ENCODE peak calls at places on chromosomes 6 and 20, in ten cellular contexts. One of them, this sample, is unnamed.

GRCh38 chr6:287500-287883 is 4.8 kb upstream of the DUSP22 start:
- DNase-seq in NCI-H1436: no peak
- DNase-seq in midbrain: no peak
- DNase-seq in activated CD4-positive, CD25-positive, alpha-beta regulatory T cell: no peak
- DNase-seq in GM13976: peak
- DNase-seq in uterus: no peak
- DNase-seq in stimulated activated CD4-positive, alpha-beta T cell treated with anti-CD3 and anti-CD28 coated beads, Interleukin-15, amount 100 ng/mL, for 1 hour: no peak
- DNase-seq in tibial nerve: no peak
- DNase-seq in HFF-Myc: no peak
- DNase-seq in NCI-H1694: no peak
- DNase-seq in this sample: no peak

GRCh38 chr20:1526896-1527295 is 30.6 kb downstream of the SIRPD start:
- DNase-seq in NCI-H1436: no peak
- DNase-seq in midbrain: no peak
- DNase-seq in activated CD4-positive, CD25-positive, alpha-beta regulatory T cell: no peak
- DNase-seq in GM13976: no peak
- DNase-seq in uterus: no peak
- DNase-seq in stimulated activated CD4-positive, alpha-beta T cell treated with anti-CD3 and anti-CD28 coated beads, Interleukin-15, amount 100 ng/mL, for 1 hour: no peak
- DNase-seq in tibial nerve: no peak
- DNase-seq in HFF-Myc: no peak
- DNase-seq in NCI-H1694: no peak
- DNase-seq in this sample: no peak

GRCh38 chr6:109055771-109056235 is 38.8 kb downstream of the SESN1 start:
- DNase-seq in NCI-H1436: no peak
- DNase-seq in midbrain: no peak
- DNase-seq in activated CD4-positive, CD25-positive, alpha-beta regulatory T cell: no peak
- DNase-seq in GM13976: no peak
- DNase-seq in uterus: no peak
- DNase-seq in stimulated activated CD4-positive, alpha-beta T cell treated with anti-CD3 and anti-CD28 coated beads, Interleukin-15, amount 100 ng/mL, for 1 hour: no peak
- DNase-seq in tibial nerve: no peak
- DNase-seq in HFF-Myc: no peak
- DNase-seq in NCI-H1694: no peak
- DNase-seq in this sample: no peak

GRCh38 chr6:104705095-104705707 is 154.5 kb downstream of the HACE1 start:
- DNase-seq in NCI-H1436: no peak
- DNase-seq in midbrain: no peak
- DNase-seq in activated CD4-positive, CD25-positive, alpha-beta regulatory T cell: no peak
- DNase-seq in GM13976: no peak
- DNase-seq in uterus: no peak
- DNase-seq in stimulated activated CD4-positive, alpha-beta T cell treated with anti-CD3 and anti-CD28 coated beads, Interleukin-15, amount 100 ng/mL, for 1 hour: no peak
- DNase-seq in tibial nerve: no peak
- DNase-seq in HFF-Myc: peak
- DNase-seq in NCI-H1694: no peak
- DNase-seq in this sample: no peak

GRCh38 chr6:2763345-2763841 is 1.8 kb upstream of the WRNIP1 start:
- DNase-seq in NCI-H1436: no peak
- DNase-seq in midbrain: no peak
- DNase-seq in activated CD4-positive, CD25-positive, alpha-beta regulatory T cell: no peak
- DNase-seq in GM13976: no peak
- DNase-seq in uterus: peak
- DNase-seq in stimulated activated CD4-positive, alpha-beta T cell treated with anti-CD3 and anti-CD28 coated beads, Interleukin-15, amount 100 ng/mL, for 1 hour: no peak
- DNase-seq in tibial nerve: no peak
- DNase-seq in HFF-Myc: no peak
- DNase-seq in NCI-H1694: no peak
- DNase-seq in this sample: no peak

GRCh38 chr20:42082611-42083010 is 464.4 kb upstream of the CHD6 start:
- DNase-seq in NCI-H1436: no peak
- DNase-seq in midbrain: no peak
- DNase-seq in activated CD4-positive, CD25-positive, alpha-beta regulatory T cell: no peak
- DNase-seq in GM13976: no peak
- DNase-seq in uterus: peak
- DNase-seq in stimulated activated CD4-positive, alpha-beta T cell treated with anti-CD3 and anti-CD28 coated beads, Interleukin-15, amount 100 ng/mL, for 1 hour: no peak
- DNase-seq in tibial nerve: peak
- DNase-seq in HFF-Myc: peak
- DNase-seq in NCI-H1694: no peak
- DNase-seq in this sample: no peak

GRCh38 chr6:45532626-45533258 is 155.0 kb upstream of the SUPT3H start:
- DNase-seq in NCI-H1436: no peak
- DNase-seq in midbrain: no peak
- DNase-seq in activated CD4-positive, CD25-positive, alpha-beta regulatory T cell: no peak
- DNase-seq in GM13976: no peak
- DNase-seq in uterus: no peak
- DNase-seq in stimulated activated CD4-positive, alpha-beta T cell treated with anti-CD3 and anti-CD28 coated beads, Interleukin-15, amount 100 ng/mL, for 1 hour: no peak
- DNase-seq in tibial nerve: no peak
- DNase-seq in HFF-Myc: no peak
- DNase-seq in NCI-H1694: no peak
- DNase-seq in this sample: no peak

GRCh38 chr20:8693709-8694108 is 375.2 kb upstream of the PLCB4 start:
- DNase-seq in NCI-H1436: no peak
- DNase-seq in midbrain: no peak
- DNase-seq in activated CD4-positive, CD25-positive, alpha-beta regulatory T cell: no peak
- DNase-seq in GM13976: no peak
- DNase-seq in uterus: no peak
- DNase-seq in stimulated activated CD4-positive, alpha-beta T cell treated with anti-CD3 and anti-CD28 coated beads, Interleukin-15, amount 100 ng/mL, for 1 hour: no peak
- DNase-seq in tibial nerve: no peak
- DNase-seq in HFF-Myc: peak
- DNase-seq in NCI-H1694: no peak
- DNase-seq in this sample: no peak

GRCh38 chr20:23689399-23689690 is 507 bp upstream of the CST4 start:
- DNase-seq in NCI-H1436: no peak
- DNase-seq in midbrain: no peak
- DNase-seq in activated CD4-positive, CD25-positive, alpha-beta regulatory T cell: no peak
- DNase-seq in GM13976: no peak
- DNase-seq in uterus: no peak
- DNase-seq in stimulated activated CD4-positive, alpha-beta T cell treated with anti-CD3 and anti-CD28 coated beads, Interleukin-15, amount 100 ng/mL, for 1 hour: no peak
- DNase-seq in tibial nerve: no peak
- DNase-seq in HFF-Myc: no peak
- DNase-seq in NCI-H1694: no peak
- DNase-seq in this sample: no peak

GRCh38 chr20:41032243-41032642 is 3.6 kb downstream of the TOP1 start:
- DNase-seq in NCI-H1436: no peak
- DNase-seq in midbrain: no peak
- DNase-seq in activated CD4-positive, CD25-positive, alpha-beta regulatory T cell: no peak
- DNase-seq in GM13976: no peak
- DNase-seq in uterus: no peak
- DNase-seq in stimulated activated CD4-positive, alpha-beta T cell treated with anti-CD3 and anti-CD28 coated beads, Interleukin-15, amount 100 ng/mL, for 1 hour: no peak
- DNase-seq in tibial nerve: no peak
- DNase-seq in HFF-Myc: no peak
- DNase-seq in NCI-H1694: no peak
- DNase-seq in this sample: no peak

This sample was measured in neuronal stem cell.